ENCODE peak calls at places on chromosomes 1 and 21, in seven cellular contexts. P, B, G, O, R, M and I are unnamed samples.

GRCh38 chr1:44884746-44885145 is 41.7 kb upstream of the PTCH2 start:
- DNase-seq in P (no peak), B (no peak), G (no peak), O (no peak), R (no peak), M (no peak), I (no peak)

GRCh38 chr1:214453109-214453722 is 98.2 kb downstream of the PTPN14 start:
- DNase-seq in P (no peak), B (no peak), G (peak; percentile 49), O (no peak), R (no peak), M (peak; percentile 57), I (no peak)

GRCh38 chr1:207858271-207858670 is 52.7 kb downstream of the CD34 start:
- DNase-seq in P (no peak), B (no peak), G (no peak), O (no peak), R (no peak), M (peak; percentile 16), I (no peak)

GRCh38 chr1:157107702-157108101 is 8.1 kb upstream of the ETV3L start:
- DNase-seq in P (no peak), B (no peak), G (no peak), O (no peak), R (no peak), M (no peak), I (no peak)

GRCh38 chr1:26700711-26701110 is 4.9 kb downstream of the ARID1A start:
- DNase-seq in P (no peak), B (no peak), G (no peak), O (no peak), R (no peak), M (no peak), I (no peak)

GRCh38 chr1:57431400-57431799 is 7.5 kb upstream of the DAB1 start:
- DNase-seq in P (no peak), B (no peak), G (no peak), O (no peak), R (no peak), M (no peak), I (no peak)

GRCh38 chr1:228393268-228393699 is 13.4 kb downstream of the TRIM11 start:
- DNase-seq in P (no peak), B (peak; percentile 36), G (peak; percentile 74), O (peak; percentile 59), R (no peak), M (peak; percentile 87), I (no peak)

GRCh38 chr1:25256578-25257129 is 9.4 kb upstream of the RSRP1 start:
- DNase-seq in P (no peak), B (no peak), G (no peak), O (no peak), R (no peak), M (no peak), I (no peak)

GRCh38 chr1:10625554-10625953 is 150.8 kb downstream of the PEX14 start:
- DNase-seq in P (no peak), B (no peak), G (no peak), O (no peak), R (no peak), M (no peak), I (no peak)

GRCh38 chr1:98177751-98178150 is 256.9 kb upstream of the DPYD start:
- DNase-seq in P (no peak), B (no peak), G (no peak), O (no peak), R (no peak), M (no peak), I (no peak)

GRCh38 chr1:212287261-212287895 is 2.2 kb downstream of the PPP2R5A start:
- DNase-seq in P (no peak), B (no peak), G (no peak), O (no peak), R (no peak), M (no peak), I (no peak)

GRCh38 chr1:193377472-193377871 is 191.1 kb upstream of the B3GALT2 start:
- DNase-seq in P (no peak), B (no peak), G (no peak), O (no peak), R (no peak), M (no peak), I (no peak)

GRCh38 chr21:45292399-45293213 is 4.9 kb upstream of the POFUT2 start:
- DNase-seq in P (peak; percentile 68), B (peak; percentile 85), G (peak; percentile 79), O (peak; percentile 87), R (peak; percentile 85), M (peak; percentile 93), I (peak; percentile 60)

GRCh38 chr21:15204887-15205286 is 140.1 kb upstream of the NRIP1 start:
- DNase-seq in P (no peak), B (no peak), G (no peak), O (no peak), R (no peak), M (no peak), I (no peak)

DNA sequence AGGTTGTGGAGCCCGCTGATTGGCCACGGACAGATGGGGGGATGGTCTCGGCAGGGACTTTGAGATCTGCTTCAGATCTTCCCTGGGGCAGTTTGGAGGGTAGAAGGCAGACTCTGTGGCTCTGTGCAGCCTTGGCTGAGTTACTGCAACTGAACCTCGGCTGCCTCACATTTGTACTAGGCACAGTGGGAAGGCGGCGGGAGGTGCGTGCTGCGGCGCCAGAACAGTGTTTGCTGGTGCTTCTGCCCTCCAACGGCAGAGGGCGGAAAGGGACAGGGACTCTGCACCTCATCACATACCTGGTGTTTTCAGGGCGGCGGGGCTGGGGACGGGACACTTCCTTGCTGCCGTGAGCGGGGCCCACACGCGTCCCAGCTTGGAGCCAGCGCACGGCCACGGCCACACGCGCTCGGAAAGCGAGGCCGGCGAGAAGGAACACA is 26.2 kb downstream of the SLC66A1 start:
- DNase-seq in P (no peak), B (peak; percentile 73), G (no peak), O (no peak), R (no peak), M (no peak), I (no peak)
- TF ChIP-seq CTCF in P (no peak), B (no peak), G (peak; percentile 56), O (no peak), R (peak; percentile 59), M (peak; percentile 7), I (no peak)

DNA sequence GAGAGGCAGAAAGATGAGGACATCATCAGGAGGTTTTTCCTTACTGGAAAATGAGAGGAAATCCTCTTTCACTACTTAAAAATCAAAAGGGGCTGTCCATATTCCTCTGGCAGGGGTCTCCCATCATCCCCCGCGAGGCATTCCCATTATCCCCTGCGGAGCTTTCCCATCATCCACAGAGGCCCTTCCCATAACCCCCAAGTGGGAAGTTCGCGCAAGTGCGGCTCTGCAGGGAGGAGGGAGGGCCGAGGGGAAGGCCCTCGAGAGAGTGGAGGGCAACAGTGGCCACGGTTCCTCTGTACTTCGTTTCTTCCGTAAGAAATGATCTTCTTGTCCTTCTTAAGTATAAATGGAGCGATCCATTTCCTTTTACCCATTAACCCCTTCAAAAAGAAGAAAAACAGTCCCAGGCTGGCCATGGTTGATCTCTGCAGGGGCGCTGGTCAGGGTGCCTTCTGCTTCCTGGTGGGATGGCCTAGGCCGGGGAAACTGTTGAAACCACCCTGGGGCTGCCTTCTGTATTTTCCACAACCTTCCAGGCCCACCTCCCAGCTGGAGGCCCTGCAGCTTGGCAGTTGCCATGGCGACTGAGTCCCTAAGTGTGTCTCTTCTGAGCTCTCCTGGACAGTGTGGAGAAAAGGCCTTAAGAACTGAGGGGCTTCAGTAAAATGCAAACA is 3.5 kb upstream of the RSPH1 start:
- DNase-seq in P (no peak), B (no peak), G (no peak), O (no peak), R (peak; percentile 9), M (no peak), I (no peak)
- TF ChIP-seq CTCF in P (no peak), B (peak; percentile 2), G (no peak), O (no peak), R (no peak), M (no peak), I (no peak)

DNA sequence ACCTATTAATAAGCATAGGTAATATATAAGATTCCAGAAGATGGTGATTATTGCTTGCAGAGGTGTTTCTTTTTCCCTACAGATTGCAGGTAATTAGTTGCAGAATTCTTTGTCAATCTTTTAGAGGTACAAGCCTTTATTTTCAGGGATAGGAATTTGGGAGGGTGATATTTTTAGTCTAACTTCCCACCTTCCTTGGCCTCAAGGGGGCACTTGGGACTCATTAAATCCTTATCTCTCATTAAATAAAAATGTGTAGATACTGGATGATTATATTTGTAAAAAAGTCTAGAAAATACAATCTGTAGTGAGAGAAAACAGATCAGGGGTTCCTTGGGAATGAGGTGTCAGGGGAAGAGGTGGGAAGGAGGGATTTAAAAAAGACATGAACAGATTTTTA is 179.2 kb downstream of the PATJ start:
- DNase-seq in P (no peak), B (no peak), G (peak; percentile 11), O (no peak), R (no peak), M (no peak), I (no peak)
- TF ChIP-seq CTCF in P (no peak), B (no peak), G (peak; percentile 48), O (no peak), R (peak; percentile 36), M (no peak), I (no peak)

DNA sequence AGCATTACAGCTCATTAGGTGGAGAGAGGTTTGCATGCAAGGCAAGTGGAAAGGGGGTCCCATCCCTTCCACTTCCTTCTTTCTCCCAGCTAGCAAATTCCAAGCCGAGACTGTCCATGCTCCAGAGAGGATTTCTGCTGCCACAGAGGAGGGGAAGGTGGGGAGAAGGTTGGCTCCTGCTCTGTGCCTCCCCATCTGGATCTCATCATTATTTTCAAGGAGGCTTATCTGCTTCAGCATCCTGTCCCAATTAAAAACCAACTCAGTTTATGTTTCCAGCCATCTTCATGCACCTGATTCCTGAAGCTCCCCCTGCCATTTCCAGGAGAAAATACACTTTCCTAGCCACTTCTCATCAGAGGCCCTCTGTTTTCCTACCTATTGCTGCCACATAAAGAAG is 66.8 kb upstream of the GOLT1A start:
- DNase-seq in P (no peak), B (no peak), G (no peak), O (no peak), R (no peak), M (no peak), I (no peak)
- TF ChIP-seq CTCF in P (no peak), B (no peak), G (no peak), O (no peak), R (no peak), M (no peak), I (no peak)

DNA sequence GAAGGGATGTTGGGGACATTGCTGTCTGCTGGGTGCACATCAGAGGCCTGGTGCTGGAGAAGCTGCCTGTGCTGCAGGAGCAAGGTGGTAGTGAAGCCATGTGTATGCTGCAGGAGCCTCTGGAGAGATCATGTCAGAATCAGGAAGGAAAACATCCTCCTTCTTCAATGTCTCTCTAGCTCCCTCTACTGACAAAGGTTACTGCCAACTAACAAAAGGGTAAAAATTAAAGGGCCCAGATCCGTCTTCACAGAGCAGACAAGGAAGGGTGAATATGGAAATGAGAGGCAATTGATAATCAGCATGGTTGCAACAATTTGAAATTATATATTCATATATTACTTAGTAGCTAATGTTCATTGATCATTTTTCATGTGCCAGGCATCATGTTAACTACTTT is 32.2 kb downstream of the FAM177B start:
- DNase-seq in P (no peak), B (no peak), G (no peak), O (no peak), R (no peak), M (no peak), I (no peak)
- TF ChIP-seq CTCF in P (no peak), B (peak; percentile 37), G (no peak), O (no peak), R (peak; percentile 32), M (no peak), I (no peak)